ENCODE peak calls at places on chromosomes 1 and 21, in four cellular contexts. Q is endothelial cell of umbilical vein, R is HCT116, T is sigmoid colon. U is an unnamed sample.

GRCh38 chr1:67721650-67722291 is 36.8 kb downstream of the GADD45A start:
- DNase-seq in T (no peak), Q (no peak), R (no peak), U (no peak)

GRCh38 chr1:9737057-9737456 is 85.5 kb downstream of the PIK3CD start:
- DNase-seq in R (no peak), Q (no peak), T (no peak), U (no peak)

GRCh38 chr21:42534361-42534900 is 20.8 kb downstream of the SLC37A1 start:
- DNase-seq in Q (no peak), R (no peak), T (peak), U (peak)

GRCh38 chr1:233721003-233721595 is 107.2 kb downstream of the KCNK1 start:
- DNase-seq in R (no peak), Q (no peak), T (no peak), U (no peak)

GRCh38 chr21:45409466-45410150 is 4.6 kb downstream of the COL18A1 start:
- DNase-seq in Q (no peak), T (peak), R (no peak), U (no peak)

GRCh38 chr1:89953072-89953626 is 41.8 kb upstream of the ZNF326 start:
- DNase-seq in R (peak), Q (peak), T (no peak), U (peak)

GRCh38 chr1:9455487-9456237 is 83.6 kb upstream of the SLC25A33 start:
- DNase-seq in R (peak), T (peak), Q (peak), U (peak)

GRCh38 chr1:156652131-156652991 is 10.4 kb downstream of the BCAN start:
- DNase-seq in Q (peak), T (no peak), R (no peak), U (no peak)

GRCh38 chr1:205441716-205442050 is 14.2 kb downstream of the BLACAT1 start:
- DNase-seq in T (no peak), Q (no peak), R (no peak), U (no peak)

GRCh38 chr21:45499201-45499750 is 43.0 kb downstream of the SLC19A1 start:
- DNase-seq in Q (no peak), T (peak), R (no peak), U (no peak)

GRCh38 chr1:2459757-2460156 is 16.3 kb upstream of the PLCH2 start:
- DNase-seq in R (no peak), T (no peak), Q (peak), U (peak)

GRCh38 chr1:3349161-3349967 is 105.1 kb upstream of the ARHGEF16 start:
- DNase-seq in R (no peak), Q (no peak), T (no peak), U (peak)

GRCh38 chr21:36873511-36873910 is 93.0 kb downstream of the HLCS start:
- DNase-seq in R (no peak), T (no peak), Q (no peak), U (no peak)

GRCh38 chr1:177471244-177471643 is 300.5 kb downstream of the BRINP2 start:
- DNase-seq in T (no peak), R (no peak), Q (no peak), U (no peak)

GRCh38 chr1:183508694-183509093 is 36.4 kb downstream of the SMG7 start:
- DNase-seq in Q (no peak), T (no peak), R (no peak), U (no peak)

GRCh38 chr1:206890125-206890637 is 7.1 kb upstream of the IL24 start:
- DNase-seq in Q (no peak), T (no peak), R (no peak), U (no peak)

GRCh38 chr1:85607126-85607912 is 26.8 kb downstream of the CCN1 start:
- DNase-seq in Q (peak), T (no peak), R (peak), U (no peak)

GRCh38 chr21:34126691-34127090 is 53.3 kb downstream of the MRPS6 start:
- DNase-seq in R (no peak), Q (no peak), T (peak), U (no peak)

GRCh38 chr1:163063131-163064059 is 5.8 kb upstream of the RGS4 start:
- DNase-seq in T (no peak), R (no peak), Q (no peak), U (no peak)

GRCh38 chr1:187078916-187079315 is 250.2 kb downstream of the PLA2G4A start:
- DNase-seq in Q (no peak), R (no peak), T (no peak), U (no peak)

GRCh38 chr1:61472876-61473275 is 252.1 kb downstream of the TM2D1 start:
- DNase-seq in Q (no peak), T (no peak), R (no peak), U (no peak)

GRCh38 chr1:86754265-86754974 is 50.0 kb downstream of the SH3GLB1 start:
- DNase-seq in R (no peak), Q (no peak), T (no peak), U (no peak)

DNA sequence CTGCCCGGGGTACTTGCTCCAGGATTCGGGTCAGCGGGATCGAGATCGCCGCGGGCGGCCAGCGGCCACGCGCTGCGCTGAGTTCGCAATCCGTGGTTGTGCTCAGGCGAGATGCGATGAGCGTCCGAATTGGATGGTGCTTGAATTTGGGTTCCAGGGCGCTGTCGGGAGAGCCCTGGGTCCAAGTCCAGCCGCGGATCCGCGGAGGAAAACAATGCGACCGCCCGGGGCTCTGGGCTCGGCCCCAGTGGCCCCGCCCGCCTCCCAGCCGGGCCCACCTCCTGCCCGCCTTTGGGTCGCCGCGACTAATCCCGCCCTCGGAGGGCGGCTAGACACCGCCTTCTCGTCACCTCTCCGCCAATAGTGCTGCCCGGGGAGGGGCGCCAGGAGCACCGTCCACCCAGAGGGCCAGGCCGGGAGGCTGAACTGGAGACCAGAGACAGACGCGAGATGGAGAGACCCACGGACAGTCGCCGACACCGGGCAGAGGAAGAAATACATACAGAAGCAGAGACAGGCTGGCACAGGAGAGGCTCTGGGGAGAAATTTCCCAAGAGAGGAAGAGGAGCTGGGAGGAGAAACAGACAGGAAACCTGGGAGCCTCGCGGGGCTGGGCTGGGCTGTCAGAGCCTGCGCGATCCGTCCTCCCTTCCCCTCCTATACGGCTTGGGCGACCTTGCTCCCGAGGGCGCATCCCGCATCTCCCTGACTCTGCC is at the start of gene SEMA6C:
- DNase-seq in Q (peak), R (peak), T (peak), U (peak)
- TF ChIP-seq POLR2A in Q (peak), R (no peak), T (peak), U (no peak)

DNA sequence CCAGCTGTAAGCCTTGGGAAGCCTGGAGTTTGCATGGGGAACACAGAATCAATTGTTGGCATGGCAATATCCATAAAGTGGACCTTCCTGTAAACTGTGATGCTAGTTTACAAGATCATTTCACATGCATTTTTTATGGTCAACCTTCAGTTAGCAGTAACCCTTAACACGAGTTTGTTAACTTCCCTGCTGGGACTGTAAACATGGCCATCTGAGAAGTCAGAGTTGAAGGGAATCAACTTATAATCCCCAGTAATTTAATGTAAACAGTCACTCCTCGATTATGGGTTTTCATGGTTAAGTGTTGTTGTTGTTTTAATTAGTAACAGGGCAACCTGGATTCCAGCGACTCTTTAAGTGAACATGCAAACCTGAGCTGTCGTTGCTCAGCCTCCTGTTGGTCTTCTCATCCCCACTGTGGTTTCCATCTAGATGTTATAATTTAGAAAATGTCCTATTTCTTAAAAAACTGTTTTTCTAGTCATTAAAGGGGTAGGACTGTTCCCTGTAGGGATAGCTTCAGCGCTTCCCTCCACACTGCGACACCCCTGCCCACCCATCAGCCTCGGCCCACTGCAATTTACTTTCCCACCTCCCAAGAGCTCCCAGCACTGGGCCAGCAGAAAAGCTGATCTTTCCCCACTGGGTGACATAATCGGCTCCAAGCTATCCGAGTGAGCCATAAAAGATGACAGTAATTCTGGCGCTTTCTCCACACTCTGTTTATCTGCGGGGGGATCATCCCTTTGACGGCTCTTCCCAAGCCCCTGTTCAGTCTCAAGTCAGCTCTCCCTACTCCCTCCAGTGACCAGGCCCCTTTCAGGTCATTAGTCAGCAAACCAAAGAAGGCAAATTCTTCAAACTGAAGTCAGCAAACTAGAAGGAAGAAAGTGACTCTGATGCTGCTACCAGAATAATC is 107.6 kb upstream of the IPO9 start:
- DNase-seq in T (peak), R (no peak), Q (no peak), U (no peak)
- TF ChIP-seq POLR2AphosphoS5 in T (peak), R (no peak), Q (no peak), U (peak)

GRCh38 chr1:201982082-201982922 is at the start of gene RNPEP:
- DNase-seq in R (no peak), Q (peak), T (peak), U (peak)
- TF ChIP-seq POLR2A in R (peak), Q (peak), T (no peak), U (no peak)

DNA sequence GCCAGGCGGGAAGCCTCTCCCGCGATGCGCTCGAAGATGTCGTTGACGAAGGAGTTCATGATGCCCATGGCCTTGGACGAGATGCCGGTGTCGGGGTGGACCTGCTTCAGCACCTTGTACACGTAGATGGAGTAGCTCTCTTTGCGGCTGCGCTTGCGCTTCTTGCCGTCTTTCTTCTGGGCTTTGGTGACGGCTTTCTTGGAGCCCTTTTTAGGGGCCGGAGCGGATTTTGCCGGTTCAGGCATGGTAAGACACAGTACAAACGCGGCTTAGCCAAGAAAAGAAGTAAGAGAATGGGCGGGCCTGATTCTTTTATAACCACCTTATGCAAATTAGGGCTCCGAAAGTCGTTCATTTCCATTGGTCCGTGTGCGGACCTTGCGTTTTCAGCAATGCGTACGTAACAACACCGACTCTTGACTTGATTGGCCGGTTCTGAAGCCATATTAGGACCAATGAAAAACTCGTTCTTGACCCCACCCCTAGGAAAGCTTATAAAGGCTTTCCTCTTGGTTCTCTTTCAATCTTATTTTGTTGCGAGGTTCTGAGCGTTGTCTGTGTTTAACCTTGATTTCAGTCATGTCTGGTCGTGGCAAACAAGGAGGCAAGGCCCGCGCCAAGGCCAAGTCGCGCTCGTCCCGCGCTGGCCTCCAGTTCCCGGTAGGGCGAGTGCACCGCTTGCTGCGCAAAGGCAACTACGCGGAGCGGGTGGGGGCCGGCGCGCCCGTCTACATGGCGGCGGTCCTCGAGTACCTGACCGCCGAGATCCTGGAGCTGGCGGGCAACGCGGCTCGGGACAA is 12.8 kb upstream of the BOLA1 start:
- DNase-seq in T (peak), Q (peak), R (peak), U (peak)
- TF ChIP-seq POLR2AphosphoS5 in T (peak), Q (peak), R (peak), U (peak)

GRCh38 chr1:109392788-109393580 is 4.7 kb downstream of the SORT1 start:
- DNase-seq in Q (peak), R (no peak), T (peak), U (peak)
- TF ChIP-seq POLR2A in Q (no peak), R (no peak), T (peak), U (no peak)

DNA sequence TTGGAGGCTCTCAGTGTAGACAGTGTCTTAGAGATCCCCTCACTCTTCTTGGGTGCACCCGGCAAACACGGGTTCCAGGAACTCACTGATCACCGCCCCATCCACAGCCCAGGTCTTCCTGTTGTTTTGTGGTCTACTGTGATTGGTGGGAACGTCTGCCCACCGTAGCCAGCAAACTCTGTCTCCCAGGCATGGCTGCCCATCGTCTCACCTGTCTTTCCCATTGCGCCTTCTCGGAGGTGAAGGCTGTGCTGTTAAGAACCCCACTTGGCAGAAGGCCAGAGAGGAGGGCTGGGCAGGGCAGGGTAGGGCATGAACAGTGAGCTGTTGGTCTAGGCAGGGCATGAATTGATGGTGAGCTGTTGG is 14.1 kb upstream of the KCNA2 start:
- DNase-seq in T (no peak), R (no peak), Q (no peak), U (no peak)
- TF ChIP-seq POLR2AphosphoS5 in T (no peak), R (no peak), Q (no peak), U (no peak)

DNA sequence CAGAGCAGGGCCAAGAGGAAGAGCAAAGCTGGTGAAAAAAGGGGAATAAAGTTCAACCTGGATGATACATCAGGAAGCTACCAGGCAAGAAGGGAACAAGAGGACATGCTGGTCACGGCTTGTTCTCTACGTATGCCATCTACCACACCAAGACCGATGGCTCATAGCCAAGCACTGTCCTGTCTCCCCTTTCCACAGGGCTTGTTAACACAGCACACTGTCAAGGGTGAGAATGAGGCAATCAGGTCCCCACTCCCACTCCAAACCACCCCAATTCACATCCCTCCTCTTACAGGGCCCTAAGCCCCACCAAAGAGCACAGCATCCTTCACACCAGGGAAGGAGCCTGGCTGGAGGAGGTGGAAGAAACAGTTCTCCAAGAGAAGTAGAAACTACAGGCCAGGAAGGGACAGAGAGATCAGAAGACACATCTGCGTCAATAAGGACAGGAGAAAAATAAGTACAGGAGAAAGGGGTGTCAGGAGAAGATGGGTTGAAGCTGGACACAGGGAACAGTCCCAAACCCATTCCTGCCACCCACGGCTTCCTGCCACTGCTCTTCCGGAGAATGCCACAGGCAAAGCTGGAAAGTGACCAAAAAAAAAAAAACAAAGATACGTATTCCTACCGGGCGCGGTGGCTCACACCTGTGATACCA is 923 bp upstream of the SHC1 start:
- DNase-seq in T (peak), Q (no peak), R (no peak), U (peak)
- TF ChIP-seq POLR2A in T (no peak), Q (peak), R (no peak), U (no peak)